ENCODE peak calls at places on chromosomes 12 and 14, in six cellular contexts. One of them, this sample, is unnamed.

GRCh38 chr12:106953352-106954260 is 2.1 kb upstream of the TMEM263 start:
- DNase-seq in stimulated activated CD4-positive, alpha-beta T cell treated with anti-CD3 and anti-CD28 coated beads, Interleukin-15, amount 100 ng/mL, for 24 hours: no peak
- DNase-seq in GM23248: no peak
- DNase-seq in NCI-H1092: no peak
- DNase-seq in adrenal gland: no peak
- DNase-seq in transverse colon: no peak
- DNase-seq in this sample: no peak

GRCh38 chr14:23121401-23121800 is 2.3 kb upstream of the CEBPE start:
- DNase-seq in NCI-H1092: no peak
- DNase-seq in transverse colon: peak; percentile 36
- DNase-seq in GM23248: peak; percentile 83
- DNase-seq in adrenal gland: peak; percentile 49
- DNase-seq in stimulated activated CD4-positive, alpha-beta T cell treated with anti-CD3 and anti-CD28 coated beads, Interleukin-15, amount 100 ng/mL, for 24 hours: peak; percentile 12
- DNase-seq in this sample: no peak

GRCh38 chr14:70188608-70189540 is at the start of gene SLC8A3:
- DNase-seq in NCI-H1092: peak; percentile 78
- DNase-seq in transverse colon: no peak
- DNase-seq in stimulated activated CD4-positive, alpha-beta T cell treated with anti-CD3 and anti-CD28 coated beads, Interleukin-15, amount 100 ng/mL, for 24 hours: peak; percentile 56
- DNase-seq in GM23248: peak; percentile 45
- DNase-seq in adrenal gland: no peak
- DNase-seq in this sample: no peak

GRCh38 chr12:32357601-32358249 is 41.6 kb upstream of the FGD4 start:
- DNase-seq in transverse colon: no peak
- DNase-seq in GM23248: no peak
- DNase-seq in adrenal gland: no peak
- DNase-seq in stimulated activated CD4-positive, alpha-beta T cell treated with anti-CD3 and anti-CD28 coated beads, Interleukin-15, amount 100 ng/mL, for 24 hours: no peak
- DNase-seq in NCI-H1092: no peak
- DNase-seq in this sample: no peak

GRCh38 chr12:68761901-68762630 is 16.1 kb downstream of the SLC35E3 start:
- DNase-seq in stimulated activated CD4-positive, alpha-beta T cell treated with anti-CD3 and anti-CD28 coated beads, Interleukin-15, amount 100 ng/mL, for 24 hours: no peak
- DNase-seq in adrenal gland: peak; percentile 60
- DNase-seq in transverse colon: no peak
- DNase-seq in NCI-H1092: no peak
- DNase-seq in GM23248: no peak
- DNase-seq in this sample: no peak

GRCh38 chr14:104451474-104451873 is 128.1 kb upstream of the C14orf180 start:
- DNase-seq in GM23248: no peak
- DNase-seq in transverse colon: no peak
- DNase-seq in stimulated activated CD4-positive, alpha-beta T cell treated with anti-CD3 and anti-CD28 coated beads, Interleukin-15, amount 100 ng/mL, for 24 hours: no peak
- DNase-seq in NCI-H1092: no peak
- DNase-seq in adrenal gland: peak; percentile 8
- DNase-seq in this sample: no peak

GRCh38 chr14:28766505-28767238 is at the start of gene FOXG1:
- DNase-seq in GM23248: peak; percentile 36
- DNase-seq in stimulated activated CD4-positive, alpha-beta T cell treated with anti-CD3 and anti-CD28 coated beads, Interleukin-15, amount 100 ng/mL, for 24 hours: no peak
- DNase-seq in adrenal gland: no peak
- DNase-seq in transverse colon: no peak
- DNase-seq in NCI-H1092: peak; percentile 98
- DNase-seq in this sample: peak; percentile 82

GRCh38 chr14:35365130-35366047 is 39.2 kb downstream of the NFKBIA start:
- DNase-seq in NCI-H1092: no peak
- DNase-seq in GM23248: peak; percentile 97
- DNase-seq in transverse colon: peak; percentile 68
- DNase-seq in adrenal gland: peak; percentile 94
- DNase-seq in stimulated activated CD4-positive, alpha-beta T cell treated with anti-CD3 and anti-CD28 coated beads, Interleukin-15, amount 100 ng/mL, for 24 hours: peak; percentile 89
- DNase-seq in this sample: no peak

GRCh38 chr14:75784314-75784686 is 123.3 kb downstream of the TTLL5 start:
- DNase-seq in GM23248: no peak
- DNase-seq in stimulated activated CD4-positive, alpha-beta T cell treated with anti-CD3 and anti-CD28 coated beads, Interleukin-15, amount 100 ng/mL, for 24 hours: no peak
- DNase-seq in transverse colon: no peak
- DNase-seq in NCI-H1092: no peak
- DNase-seq in adrenal gland: no peak
- DNase-seq in this sample: no peak

GRCh38 chr12:103806807-103807206 is 34.2 kb downstream of the NT5DC3 start:
- DNase-seq in adrenal gland: no peak
- DNase-seq in GM23248: no peak
- DNase-seq in stimulated activated CD4-positive, alpha-beta T cell treated with anti-CD3 and anti-CD28 coated beads, Interleukin-15, amount 100 ng/mL, for 24 hours: no peak
- DNase-seq in NCI-H1092: no peak
- DNase-seq in transverse colon: no peak
- DNase-seq in this sample: no peak

This sample was measured in K562.